ENCODE peak calls at places on chromosomes 16 and 17, in six cellular contexts. Q, M, U, J, Z and F are unnamed samples.

GRCh38 chr16:59632266-59632855 is 898.2 kb upstream of the GOT2 start:
- DNase-seq in U (peak), J (peak), Q (peak), Z (no peak), M (peak), F (peak)

GRCh38 chr17:41784207-41784744 is 2.2 kb downstream of the JUP start:
- DNase-seq in M (peak), J (peak), Z (peak), U (no peak), Q (peak), F (no peak)

GRCh38 chr17:2736956-2737355 is 12.5 kb downstream of the CCDC92B start:
- DNase-seq in U (no peak), J (no peak), Q (no peak), Z (no peak), M (peak), F (no peak)

GRCh38 chr17:64003526-64004121 is 5.5 kb downstream of the PRR29 start:
- DNase-seq in Z (no peak), U (no peak), M (no peak), Q (no peak), J (no peak), F (no peak)

GRCh38 chr17:59466943-59467801 is 98.2 kb upstream of the DHX40 start:
- DNase-seq in Z (no peak), U (no peak), Q (no peak), J (no peak), M (no peak), F (no peak)

GRCh38 chr17:7393613-7394451 is 493 bp downstream of the PLSCR3 start:
- DNase-seq in J (no peak), M (peak), Q (no peak), U (no peak), Z (no peak), F (no peak)

GRCh38 chr17:49875690-49876089 is 27.8 kb upstream of the TAC4 start:
- DNase-seq in Z (no peak), M (no peak), Q (no peak), J (no peak), U (no peak), F (no peak)

GRCh38 chr16:25012525-25012991 is 2.6 kb downstream of the ARHGAP17 start:
- DNase-seq in J (peak), Z (no peak), Q (peak), M (peak), U (peak), F (no peak)

GRCh38 chr17:6054372-6054771 is 15.8 kb upstream of the WSCD1 start:
- DNase-seq in Q (no peak), Z (no peak), U (no peak), M (no peak), J (no peak), F (no peak)

GRCh38 chr16:79400462-79401149 is 199.9 kb downstream of the MAF start:
- DNase-seq in J (no peak), M (no peak), Z (no peak), U (no peak), Q (no peak), F (no peak)

GRCh38 chr17:1532836-1533602 is 16.6 kb upstream of the INPP5K start:
- DNase-seq in U (no peak), Q (no peak), Z (peak), J (no peak), M (no peak), F (no peak)

GRCh38 chr17:61235001-61235820 is 164.4 kb upstream of the TBX2 start:
- DNase-seq in Z (no peak), Q (no peak), U (no peak), M (no peak), J (no peak), F (peak)

GRCh38 chr16:69465083-69465721 is 40.8 kb downstream of the CYB5B start:
- DNase-seq in M (no peak), Q (peak), J (peak), Z (peak), U (no peak), F (no peak)

GRCh38 chr16:12503201-12503600 is 300.5 kb downstream of the CPPED1 start:
- DNase-seq in Q (no peak), Z (no peak), M (no peak), J (no peak), U (no peak), F (no peak)

GRCh38 chr17:4708436-4708835 is 2.0 kb upstream of the ARRB2 start:
- DNase-seq in M (no peak), J (no peak), U (no peak), Z (peak), Q (no peak), F (no peak)

GRCh38 chr17:57097832-57098421 is 12.9 kb downstream of the AKAP1 start:
- DNase-seq in M (peak), U (no peak), J (peak), Q (peak), Z (no peak), F (peak)

GRCh38 chr17:21125862-21126261 is 902 bp upstream of the DHRS7B start:
- DNase-seq in M (no peak), J (no peak), U (no peak), Z (peak), Q (no peak), F (no peak)

GRCh38 chr16:85891033-85891775 is 7.8 kb upstream of the IRF8 start:
- DNase-seq in M (peak), Z (no peak), J (peak), U (no peak), Q (peak), F (no peak)

GRCh38 chr17:17109231-17109630 is 67.0 kb downstream of the MPRIP start:
- DNase-seq in Z (no peak), M (no peak), J (no peak), Q (no peak), U (no peak), F (no peak)

GRCh38 chr17:26807024-26807423 is 486.9 kb upstream of the WSB1 start:
- DNase-seq in Q (no peak), M (no peak), U (no peak), Z (no peak), J (no peak), F (no peak)

GRCh38 chr17:7523033-7523432 is 25.8 kb upstream of the TNFSF12 start:
- DNase-seq in J (no peak), Z (peak), Q (no peak), U (no peak), M (no peak), F (no peak)

GRCh38 chr17:29847527-29847931 is 82.5 kb downstream of the SSH2 start:
- DNase-seq in M (no peak), Z (no peak), U (no peak), J (no peak), Q (no peak), F (no peak)

GRCh38 chr16:89958068-89958467 is 9.5 kb downstream of the DEF8 start:
- DNase-seq in Q (peak), M (no peak), Z (peak), U (no peak), J (peak), F (no peak)

GRCh38 chr17:70552230-70552981 is 383.1 kb downstream of the KCNJ2 start:
- DNase-seq in U (no peak), Z (peak), Q (peak), J (peak), M (peak), F (no peak)

GRCh38 chr17:14300628-14301278 is at the start of gene HS3ST3B1:
- DNase-seq in M (peak), Z (peak), Q (peak), U (peak), J (peak), F (peak)

GRCh38 chr16:67841198-67841815 is 813 bp upstream of the THAP11 start:
- DNase-seq in Q (no peak), J (no peak), Z (peak), M (no peak), U (no peak), F (no peak)
- H3K4me3 ChIP-seq in Q (peak), J (peak), Z (peak), M (peak), U (peak), F (peak)

DNA sequence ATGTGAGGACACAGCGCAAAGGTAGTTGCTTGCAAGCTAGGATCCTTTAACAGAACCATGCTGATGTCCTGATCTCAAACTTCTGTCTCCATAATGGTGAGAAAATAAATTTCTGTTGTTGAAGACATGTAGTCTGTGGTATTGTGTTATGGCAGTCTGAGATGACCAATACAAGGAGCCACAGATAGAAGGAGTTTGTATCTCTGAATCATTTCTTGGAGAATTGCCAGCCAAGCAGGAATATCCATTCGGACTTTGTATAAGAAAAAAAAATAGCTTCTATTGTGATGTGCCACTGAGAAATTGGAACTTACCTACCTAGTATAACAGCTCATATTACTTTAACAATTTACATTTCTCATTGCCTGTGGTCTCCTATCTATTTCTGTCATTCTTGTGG is 447.6 kb upstream of the CA10 start:
- DNase-seq in Q (no peak), U (no peak), J (no peak), M (peak), Z (no peak), F (no peak)
- H3K4me3 ChIP-seq in Q (no peak), U (no peak), J (no peak), M (no peak), Z (no peak), F (no peak)

GRCh38 chr16:58392215-58393137 is at the start of gene GINS3:
- DNase-seq in J (peak), M (peak), U (peak), Z (peak), Q (peak), F (peak)
- H3K4me3 ChIP-seq in J (peak), M (peak), U (peak), Z (peak), Q (peak), F (peak)

GRCh38 chr16:65119905-65120341 is 1.9 kb downstream of the CDH11 start:
- DNase-seq in Z (no peak), J (peak), M (no peak), U (no peak), Q (peak), F (no peak)

GRCh38 chr16:65117701-65118448 is 4.0 kb downstream of the CDH11 start:
- DNase-seq in Z (peak), Q (peak), M (peak), U (no peak), J (peak), F (peak)

GRCh38 chr16:65116818-65117430 is 4.9 kb downstream of the CDH11 start:
- DNase-seq in Q (no peak), U (no peak), M (no peak), J (peak), Z (no peak), F (peak)

GRCh38 chr16:65120811-65121721 is 797 bp downstream of the CDH11 start:
- DNase-seq in Q (no peak), Z (no peak), M (peak), J (peak), U (no peak), F (no peak)

GRCh38 chr16:65118866-65119265 is 3.0 kb downstream of the CDH11 start:
- DNase-seq in U (no peak), Q (no peak), M (no peak), Z (no peak), J (peak), F (no peak)
- H3K4me3 ChIP-seq in U (peak), Q (peak), M (no peak), Z (no peak), J (peak), F (no peak)

GRCh38 chr17:67855504-67856324 is 30.4 kb downstream of the BPTF start:
- DNase-seq in Z (peak), U (no peak), M (no peak), Q (no peak), J (no peak), F (no peak)
- H3K4me3 ChIP-seq in Z (peak), U (no peak), M (no peak), Q (no peak), J (no peak), F (no peak)

DNA sequence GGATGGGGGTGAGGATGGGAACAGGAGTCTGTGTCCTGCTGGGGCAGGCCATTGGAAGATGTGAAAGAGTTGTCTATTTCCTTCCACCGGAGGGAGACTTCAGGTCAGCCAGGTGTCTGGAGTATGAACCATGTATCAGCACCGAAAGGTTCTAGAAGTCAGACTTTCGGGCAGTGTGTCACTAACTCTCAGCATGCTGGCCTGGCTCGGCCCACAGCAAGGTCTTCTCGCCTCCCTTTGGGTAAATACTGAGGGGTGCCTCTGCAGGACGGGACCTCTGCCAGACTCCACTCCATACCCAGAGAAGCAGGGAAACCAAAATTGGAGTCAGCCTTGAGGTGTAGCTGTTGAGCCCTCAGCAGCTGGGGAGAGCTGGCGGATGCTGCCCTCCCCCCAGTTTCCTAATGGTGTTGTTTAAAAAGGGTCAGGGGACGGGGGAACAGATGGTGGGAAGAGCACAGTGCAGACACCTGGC is 507 bp downstream of the CIITA start:
- DNase-seq in J (no peak), M (no peak), Z (peak), Q (no peak), U (no peak), F (no peak)
- H3K4me3 ChIP-seq in J (no peak), M (no peak), Z (peak), Q (no peak), U (no peak), F (no peak)